ENCODE peak calls at places on chromosomes 13 and 19, in six cellular contexts. G, J, T, O, S and H are unnamed samples. For H3K27me3, the result is how much of the 10 kb centered on the place peaks cover.

GRCh38 chr13:62321139-62321538 is 905.5 kb upstream of the PCDH20 start:
- DNase-seq in O (no peak), G (no peak), S (no peak), J (no peak), T (no peak), H (no peak)

GRCh38 chr13:104296301-104296700 is 1230.1 kb upstream of the SLC10A2 start:
- DNase-seq in O (no peak), G (no peak), J (no peak), T (no peak), S (no peak), H (no peak)

GRCh38 chr13:73754727-73755292 is 379.4 kb downstream of the KLF12 start:
- DNase-seq in T (peak), S (no peak), G (no peak), J (peak), O (peak), H (no peak)

GRCh38 chr13:30690282-30691188 is 44.8 kb upstream of the ALOX5AP start:
- DNase-seq in O (no peak), G (no peak), T (peak), S (no peak), J (no peak), H (peak)

GRCh38 chr19:41530761-41531301 is 45.1 kb upstream of the CEACAM21 start:
- DNase-seq in T (no peak), J (no peak), S (no peak), G (no peak), O (no peak), H (peak)

GRCh38 chr13:85995788-85996418 is 196.7 kb upstream of the SLITRK6 start:
- DNase-seq in G (no peak), J (no peak), O (no peak), T (no peak), S (no peak), H (no peak)

GRCh38 chr19:46602392-46603194 is 1.5 kb downstream of the CALM3 start:
- DNase-seq in J (peak), O (no peak), S (no peak), G (no peak), T (no peak), H (no peak)

GRCh38 chr13:77876176-77876575 is 42.5 kb downstream of the EDNRB start:
- DNase-seq in G (no peak), S (no peak), O (no peak), T (no peak), J (no peak), H (no peak)

GRCh38 chr13:64723735-64724134 is 2506.4 kb downstream of the PCDH9 start:
- DNase-seq in T (no peak), G (no peak), S (no peak), O (peak), J (peak), H (no peak)

GRCh38 chr19:16542894-16543498 is 759 bp upstream of the CHERP start:
- DNase-seq in T (peak), G (no peak), O (no peak), J (no peak), S (no peak), H (no peak)

GRCh38 chr13:74755065-74755464 is 620.9 kb upstream of the KLF12 start:
- DNase-seq in T (no peak), S (no peak), G (no peak), O (no peak), J (no peak), H (no peak)

GRCh38 chr13:57286511-57287098 is 119.6 kb downstream of the PRR20E start:
- DNase-seq in O (no peak), G (no peak), J (peak), S (no peak), T (no peak), H (no peak)

GRCh38 chr13:34672631-34673030 is 269.4 kb upstream of the NBEA start:
- DNase-seq in S (no peak), J (no peak), G (no peak), T (no peak), O (no peak), H (no peak)

GRCh38 chr13:41053384-41053826 is 7.9 kb upstream of the WBP4 start:
- DNase-seq in S (no peak), G (peak), J (no peak), O (no peak), T (peak), H (no peak)

GRCh38 chr13:83057119-83057518 is 825.2 kb downstream of the SLITRK1 start:
- DNase-seq in T (no peak), S (no peak), J (no peak), O (no peak), G (no peak), H (no peak)

GRCh38 chr19:8113017-8113416 is 36.4 kb downstream of the FBN3 start:
- DNase-seq in O (no peak), T (no peak), S (no peak), G (no peak), J (no peak), H (no peak)

GRCh38 chr13:114067381-114067885 is 65.0 kb downstream of the RASA3 start:
- DNase-seq in T (no peak), J (no peak), O (no peak), G (peak), S (no peak), H (peak)

GRCh38 chr13:89227356-89227755 is 1556.2 kb downstream of the SLITRK5 start:
- DNase-seq in G (no peak), S (no peak), T (no peak), J (no peak), O (no peak), H (no peak)

GRCh38 chr19:6717036-6717435 is 3.4 kb downstream of the C3 start:
- DNase-seq in O (no peak), G (no peak), T (peak), S (no peak), J (no peak), H (no peak)

GRCh38 chr19:32682317-32682716 is 6.7 kb downstream of the RGS9BP start:
- DNase-seq in O (no peak), G (no peak), T (no peak), S (no peak), J (no peak), H (no peak)

GRCh38 chr19:6766357-6767080 is 716 bp downstream of the SH2D3A start:
- DNase-seq in G (no peak), S (no peak), J (no peak), T (peak), O (no peak), H (no peak)

GRCh38 chr13:60095300-60095699 is 68.4 kb downstream of the DIAPH3 start:
- DNase-seq in J (no peak), T (peak), G (no peak), S (no peak), O (no peak), H (no peak)

GRCh38 chr13:23378009-23378632 is 55.4 kb downstream of the SACS start:
- DNase-seq in O (no peak), G (peak), T (no peak), S (no peak), J (no peak), H (peak)

GRCh38 chr13:46593403-46593802 is 40.4 kb downstream of the LRCH1 start:
- DNase-seq in T (no peak), J (no peak), O (no peak), S (no peak), G (no peak), H (no peak)

GRCh38 chr13:90197722-90198121 is 1149.8 kb upstream of the MIR17HG start:
- DNase-seq in O (no peak), G (no peak), J (no peak), T (no peak), S (no peak), H (no peak)

DNA sequence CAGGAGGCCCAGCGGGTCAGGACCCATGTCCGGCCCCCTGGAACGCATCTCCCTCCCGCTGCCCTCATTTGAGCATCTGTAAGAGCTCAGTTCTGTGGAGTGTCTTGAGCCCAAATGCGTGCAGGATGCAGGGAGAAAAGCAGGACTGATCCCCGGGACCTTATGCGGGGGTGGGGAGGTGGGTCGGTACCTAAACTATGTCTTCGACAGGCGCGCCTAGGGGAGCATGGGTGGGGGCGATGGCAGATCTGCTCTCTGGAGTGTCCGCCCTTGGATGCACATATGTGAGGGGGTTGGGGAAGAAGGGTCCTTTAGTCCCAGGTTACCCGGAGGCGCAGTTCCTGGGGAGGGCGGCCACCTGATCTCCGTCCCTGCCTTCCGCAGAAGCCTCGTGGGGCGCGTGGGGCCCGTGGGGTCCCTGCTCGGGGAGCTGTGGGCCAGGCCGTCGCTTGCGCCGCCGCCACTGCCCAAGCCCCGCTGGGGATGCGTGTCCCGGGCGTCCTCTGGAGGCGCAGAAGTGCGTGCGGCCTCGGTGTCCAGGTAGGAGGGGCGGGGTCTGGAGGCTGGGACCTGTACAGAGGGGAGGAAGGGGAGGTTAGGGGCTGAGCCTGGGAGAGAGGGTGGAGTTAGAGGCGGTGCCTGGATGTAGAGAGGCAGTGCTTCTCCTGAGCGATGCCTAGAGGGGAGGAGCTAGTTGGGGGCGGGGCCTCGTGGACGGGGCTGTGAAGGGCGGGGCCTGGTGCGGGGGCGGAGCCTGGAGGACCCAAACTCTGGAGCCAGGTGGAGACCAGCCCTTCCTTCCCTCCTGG is 2.8 kb downstream of the CILP2 start:
- DNase-seq in J (peak), S (peak), T (peak), O (no peak), G (no peak), H (no peak)
- H3K27me3 ChIP-seq in J (under half), S (under half), T (under half), O (under half), G (under half), H (under half)

GRCh38 chr19:48395170-48395455 is 1.6 kb downstream of the GRIN2D start:
- DNase-seq in G (no peak), J (no peak), T (no peak), O (no peak), S (no peak), H (no peak)

GRCh38 chr19:48391100-48392005 is at the start of gene KDELR1:
- DNase-seq in O (peak), S (peak), G (no peak), T (peak), J (peak), H (peak)

GRCh38 chr19:48394331-48395169 is 1.1 kb downstream of the GRIN2D start:
- DNase-seq in T (no peak), G (no peak), O (no peak), S (peak), J (no peak), H (no peak)

GRCh38 chr19:48393559-48394330 is at the start of gene GRIN2D:
- DNase-seq in S (peak), O (no peak), T (peak), J (peak), G (no peak), H (no peak)

DNA sequence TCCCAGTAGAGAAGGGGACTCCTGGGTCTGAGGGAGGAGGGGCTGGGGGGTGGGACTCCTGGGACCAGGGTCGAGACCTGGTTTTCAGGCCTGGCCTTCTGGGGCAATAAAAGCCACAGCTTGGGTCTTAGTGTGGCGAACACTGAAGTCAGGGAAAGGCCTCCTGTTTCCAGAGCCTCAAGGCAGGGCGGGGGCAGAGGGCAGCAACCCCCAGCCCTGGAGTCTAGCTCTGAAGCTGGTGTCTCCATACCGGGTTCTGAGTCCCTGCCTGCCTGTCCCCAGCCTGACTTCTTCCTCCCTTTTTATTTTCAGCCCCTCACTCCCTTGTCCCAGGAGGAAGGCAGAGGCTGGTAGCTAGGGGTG is 291 bp upstream of the GRIN2D start:
- DNase-seq in T (no peak), G (no peak), S (no peak), J (no peak), O (no peak), H (no peak)
- TF ChIP-seq GABPA in T (no peak), G (no peak), S (no peak), J (no peak), O (no peak), H (no peak)

GRCh38 chr19:44142014-44142523 is 715 bp downstream of the ZNF234 start:
- DNase-seq in J (no peak), T (peak), G (no peak), O (peak), S (peak), H (peak)

GRCh38 chr19:44141191-44142013 is at the start of gene ZNF234:
- DNase-seq in O (peak), T (peak), G (peak), S (peak), J (peak), H (peak)
- H3K27me3 ChIP-seq in O (under half), T (under half), G (under half), S (under half), J (under half), H (under half)

GRCh38 chr19:10505583-10506229 is 2.5 kb upstream of the KEAP1 start:
- DNase-seq in S (peak), J (peak), T (peak), O (peak), G (no peak), H (peak)

GRCh38 chr19:10510301-10510802 is 6.9 kb downstream of the S1PR5 start:
- DNase-seq in G (no peak), J (peak), S (peak), O (peak), T (peak), H (no peak)

GRCh38 chr19:10508036-10508435 is 4.9 kb upstream of the KEAP1 start:
- DNase-seq in J (no peak), G (no peak), T (no peak), S (no peak), O (no peak), H (no peak)

GRCh38 chr19:10513223-10513622 is 4.0 kb downstream of the S1PR5 start:
- DNase-seq in S (no peak), T (no peak), O (no peak), J (no peak), G (no peak), H (no peak)

GRCh38 chr19:10508707-10509106 is 5.6 kb upstream of the KEAP1 start:
- DNase-seq in J (no peak), O (no peak), T (no peak), G (no peak), S (no peak), H (no peak)
- TF ChIP-seq GABPA in J (no peak), O (no peak), T (no peak), G (no peak), S (no peak), H (no peak)

DNA sequence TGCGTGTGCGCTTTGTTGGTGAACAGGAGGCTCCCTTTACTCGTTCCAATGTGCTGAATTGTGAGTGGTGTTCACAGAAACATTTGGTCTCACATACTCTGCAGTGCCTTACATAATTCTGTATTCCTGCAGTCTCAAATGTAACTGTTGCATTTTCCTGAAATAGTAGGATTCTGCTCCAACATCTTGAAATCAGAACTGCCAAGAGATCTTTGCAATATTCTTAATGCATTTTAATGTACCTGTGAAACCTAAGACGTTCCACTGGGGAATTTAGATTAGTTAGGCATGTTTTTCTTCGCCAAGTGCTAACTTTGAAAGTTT is 166.5 kb downstream of the SLC7A1 start:
- DNase-seq in O (no peak), T (no peak), J (no peak), G (no peak), S (no peak), H (no peak)
- H3K27me3 ChIP-seq in O (under half), T (under half), J (under half), G (under half), S (under half), H (under half)

GRCh38 chr13:49258097-49258796 is 10.5 kb downstream of the CDADC1 start:
- DNase-seq in S (no peak), O (no peak), G (no peak), T (no peak), J (no peak), H (no peak)
- TF ChIP-seq GABPA in S (no peak), O (no peak), G (no peak), T (no peak), J (no peak), H (no peak)

DNA sequence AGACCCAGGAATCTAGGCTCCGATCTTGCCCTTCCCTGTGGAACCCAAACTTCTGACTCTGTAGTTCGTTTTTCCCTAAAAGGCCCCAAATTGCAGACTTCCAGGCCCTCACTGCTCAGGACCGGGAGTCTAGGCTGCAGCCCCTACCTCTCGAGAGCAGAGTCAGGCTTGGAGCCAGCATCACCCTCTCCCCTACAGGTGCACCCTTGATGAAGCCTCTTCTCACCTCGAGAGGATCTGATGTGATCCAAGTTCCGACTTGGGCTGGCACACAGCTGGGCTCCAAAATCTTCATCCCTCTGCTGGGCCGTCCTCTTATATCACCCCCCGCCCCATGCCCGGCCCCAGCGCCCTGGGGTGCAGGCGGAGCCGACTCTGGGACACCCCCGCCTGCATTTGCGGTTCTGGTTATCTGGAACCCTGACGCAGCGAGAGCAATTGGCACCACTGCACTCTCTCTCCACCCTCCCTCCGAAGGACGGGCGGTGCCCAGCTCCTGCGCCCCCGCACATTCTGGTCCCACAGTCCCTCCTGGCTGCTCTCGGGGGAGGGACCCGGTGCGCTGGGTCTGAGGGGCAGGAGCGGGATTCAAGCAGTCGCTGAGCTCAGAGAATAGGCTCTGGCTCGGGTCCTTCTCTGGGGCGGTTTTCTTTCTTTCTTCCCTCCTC is at the start of gene KLK7:
- DNase-seq in T (no peak), S (peak), G (no peak), O (no peak), J (no peak), H (no peak)
- H3K27me3 ChIP-seq in T (under half), S (under half), G (under half), O (under half), J (under half), H (under half)

DNA sequence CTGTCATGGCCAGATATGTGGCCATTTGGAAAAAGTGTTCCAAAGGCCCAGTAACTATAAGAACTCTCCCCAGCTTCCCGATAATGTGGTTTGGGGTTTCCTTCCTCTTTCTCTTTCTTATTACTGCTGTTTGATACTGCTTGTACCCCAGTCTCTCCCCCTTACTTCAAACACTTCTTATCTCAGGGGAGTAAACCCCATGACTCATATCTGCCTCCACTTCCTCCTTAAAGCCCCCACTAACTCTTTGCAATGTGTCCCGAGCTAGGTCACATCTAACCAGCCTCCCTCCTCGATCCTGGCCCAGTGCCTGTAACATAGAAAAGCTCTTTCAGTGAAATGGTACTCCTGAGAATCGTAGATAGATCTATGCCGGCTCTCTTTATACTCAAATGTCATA is 82.4 kb upstream of the STARD13 start:
- DNase-seq in J (no peak), G (peak), T (peak), S (no peak), O (no peak), H (peak)
- TF ChIP-seq GABPA in J (no peak), G (no peak), T (no peak), S (no peak), O (no peak), H (no peak)

GRCh38 chr19:49432141-49433073 is 7.2 kb downstream of the GFY start:
- DNase-seq in S (peak), J (no peak), O (no peak), G (no peak), T (no peak), H (no peak)

GRCh38 chr19:49431330-49431749 is 6.2 kb downstream of the GFY start:
- DNase-seq in G (no peak), S (no peak), J (peak), O (no peak), T (peak), H (no peak)

GRCh38 chr19:49435670-49436069 is 5.7 kb downstream of the SLC17A7 start:
- DNase-seq in T (no peak), J (no peak), G (no peak), O (no peak), S (no peak), H (no peak)

GRCh38 chr19:49434907-49435577 is 6.3 kb downstream of the SLC17A7 start:
- DNase-seq in J (peak), G (no peak), S (no peak), O (no peak), T (peak), H (no peak)

GRCh38 chr19:49433240-49433901 is 8.0 kb downstream of the SLC17A7 start:
- DNase-seq in J (no peak), O (no peak), T (no peak), S (no peak), G (no peak), H (no peak)
- H3K27me3 ChIP-seq in J (half or more), O (half or more), T (under half), S (under half), G (under half), H (under half)

DNA sequence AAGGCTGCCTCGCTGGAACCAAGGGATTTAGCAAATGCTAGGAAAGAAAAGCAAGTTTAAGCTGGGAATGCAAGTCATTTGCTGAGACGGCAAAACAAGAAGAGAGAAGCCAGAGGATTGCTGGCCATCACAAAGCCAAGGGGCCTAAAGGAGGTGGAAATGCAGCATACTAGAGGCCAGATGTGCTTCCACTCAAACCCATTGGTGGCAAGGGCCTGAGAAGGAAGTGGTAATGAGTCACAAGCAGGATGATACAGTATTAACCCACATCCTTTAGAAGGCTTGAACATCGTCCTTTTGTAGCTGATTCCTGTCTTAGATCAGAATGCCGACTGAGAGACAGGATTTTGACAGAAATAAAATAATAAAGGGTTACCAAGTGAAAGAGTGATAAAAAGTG is 68.2 kb downstream of the ITGBL1 start:
- DNase-seq in S (no peak), T (no peak), J (no peak), O (no peak), G (no peak), H (no peak)
- TF ChIP-seq GABPA in S (no peak), T (no peak), J (no peak), O (no peak), G (no peak), H (no peak)